ENCODE peak calls at places on chromosomes 7 and 10, in six cellular contexts. V is psoas muscle, K is SK-N-SH, F is tibial nerve, C is esophagus squamous epithelium, B is aorta. O is an unnamed sample.

GRCh38 chr10:14736600-14737081 is 38.1 kb downstream of the FAM107B start:
- DNase-seq in K (no peak), B (no peak), V (no peak), C (no peak), F (peak; percentile 15), O (no peak)

GRCh38 chr7:64947252-64948000 is 43.4 kb downstream of the ZNF117 start:
- DNase-seq in B (no peak), C (no peak), F (no peak), K (peak; percentile 77), V (peak; percentile 52), O (peak; percentile 68)

GRCh38 chr7:66205736-66206080 is 574 bp downstream of the TPST1 start:
- DNase-seq in C (no peak), F (no peak), B (no peak), V (no peak), K (no peak), O (no peak)

GRCh38 chr10:8033812-8034665 is 20.4 kb upstream of the GATA3 start:
- DNase-seq in C (no peak), V (peak; percentile 52), K (no peak), F (no peak), B (no peak), O (no peak)

GRCh38 chr7:130486114-130486962 is 5.5 kb upstream of the MEST start:
- DNase-seq in V (peak; percentile 61), B (peak; percentile 79), F (no peak), K (peak; percentile 36), C (no peak), O (peak; percentile 99)

GRCh38 chr10:50275650-50276235 is 24.4 kb upstream of the ASAH2 start:
- DNase-seq in B (no peak), F (peak; percentile 49), V (peak; percentile 49), K (peak; percentile 5), C (no peak), O (peak; percentile 8)

GRCh38 chr7:97014145-97014544 is 8.8 kb downstream of the DLX6 start:
- DNase-seq in B (no peak), F (no peak), V (no peak), C (no peak), K (no peak), O (no peak)

GRCh38 chr10:42974693-42975002 is 102.2 kb upstream of the RET start:
- DNase-seq in V (no peak), K (no peak), C (no peak), B (peak; percentile 57), F (no peak), O (peak; percentile 33)

GRCh38 chr7:53877688-53878087 is 664.5 kb upstream of the VSTM2A start:
- DNase-seq in C (no peak), K (no peak), F (no peak), B (no peak), V (no peak), O (no peak)
- H3K9me3 ChIP-seq in C (no peaks in the 10 kb centered on the region), K (peaks cover 14% of the 10 kb centered on the region), F (no peaks in the 10 kb centered on the region), B (no peaks in the 10 kb centered on the region), V (no peaks in the 10 kb centered on the region), O (no peaks in the 10 kb centered on the region)

GRCh38 chr10:126250045-126250444 is 138.2 kb downstream of the ADAM12 start:
- DNase-seq in F (no peak), K (no peak), V (no peak), B (no peak), C (no peak), O (no peak)
- H3K4me1 ChIP-seq in F (peaks cover 10% of the 10 kb centered on the region), K (peaks cover 26% of the 10 kb centered on the region), V (no peaks in the 10 kb centered on the region), B (peaks cover 4% of the 10 kb centered on the region), C (no peaks in the 10 kb centered on the region), O (no peaks in the 10 kb centered on the region)

DNA sequence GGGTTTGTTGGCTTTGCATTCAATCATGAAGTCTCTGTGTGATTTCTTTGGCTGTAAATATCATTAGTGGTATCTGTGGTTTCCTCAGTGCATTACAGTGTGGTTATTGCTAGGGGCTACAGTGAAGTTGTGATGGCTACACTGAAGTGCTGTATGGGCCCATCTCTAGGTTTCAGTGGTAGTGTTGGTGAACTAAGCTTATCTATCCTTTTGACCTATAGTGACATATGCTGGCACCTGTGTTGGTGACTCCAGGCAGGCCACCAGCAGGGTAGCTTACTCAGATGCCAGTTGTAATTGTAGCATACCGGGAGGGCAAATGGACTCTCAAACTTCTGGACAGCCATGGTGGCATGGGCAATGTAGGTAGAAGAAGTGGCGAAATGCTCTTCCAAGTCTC is 219.0 kb downstream of the ANKRD30A start:
- DNase-seq in B (no peak), V (no peak), C (no peak), K (no peak), F (no peak), O (no peak)
- H3K9me3 ChIP-seq in B (no peaks in the 10 kb centered on the region), V (no peaks in the 10 kb centered on the region), C (no peaks in the 10 kb centered on the region), K (no peaks in the 10 kb centered on the region), F (no peaks in the 10 kb centered on the region), O (no peaks in the 10 kb centered on the region)

GRCh38 chr10:114519756-114520288 is 115.5 kb upstream of the AFAP1L2 start:
- DNase-seq in K (no peak), B (no peak), V (no peak), F (no peak), C (no peak), O (no peak)

GRCh38 chr10:114520453-114520852 is 116.2 kb upstream of the AFAP1L2 start:
- DNase-seq in C (no peak), F (no peak), B (no peak), K (no peak), V (no peak), O (peak; percentile 25)

GRCh38 chr10:114517681-114518250 is 113.5 kb upstream of the AFAP1L2 start:
- DNase-seq in B (no peak), C (no peak), V (no peak), F (no peak), K (no peak), O (no peak)

GRCh38 chr10:114519306-114519669 is 115.0 kb upstream of the AFAP1L2 start:
- DNase-seq in C (no peak), V (no peak), F (no peak), B (no peak), K (no peak), O (peak; percentile 33)

DNA sequence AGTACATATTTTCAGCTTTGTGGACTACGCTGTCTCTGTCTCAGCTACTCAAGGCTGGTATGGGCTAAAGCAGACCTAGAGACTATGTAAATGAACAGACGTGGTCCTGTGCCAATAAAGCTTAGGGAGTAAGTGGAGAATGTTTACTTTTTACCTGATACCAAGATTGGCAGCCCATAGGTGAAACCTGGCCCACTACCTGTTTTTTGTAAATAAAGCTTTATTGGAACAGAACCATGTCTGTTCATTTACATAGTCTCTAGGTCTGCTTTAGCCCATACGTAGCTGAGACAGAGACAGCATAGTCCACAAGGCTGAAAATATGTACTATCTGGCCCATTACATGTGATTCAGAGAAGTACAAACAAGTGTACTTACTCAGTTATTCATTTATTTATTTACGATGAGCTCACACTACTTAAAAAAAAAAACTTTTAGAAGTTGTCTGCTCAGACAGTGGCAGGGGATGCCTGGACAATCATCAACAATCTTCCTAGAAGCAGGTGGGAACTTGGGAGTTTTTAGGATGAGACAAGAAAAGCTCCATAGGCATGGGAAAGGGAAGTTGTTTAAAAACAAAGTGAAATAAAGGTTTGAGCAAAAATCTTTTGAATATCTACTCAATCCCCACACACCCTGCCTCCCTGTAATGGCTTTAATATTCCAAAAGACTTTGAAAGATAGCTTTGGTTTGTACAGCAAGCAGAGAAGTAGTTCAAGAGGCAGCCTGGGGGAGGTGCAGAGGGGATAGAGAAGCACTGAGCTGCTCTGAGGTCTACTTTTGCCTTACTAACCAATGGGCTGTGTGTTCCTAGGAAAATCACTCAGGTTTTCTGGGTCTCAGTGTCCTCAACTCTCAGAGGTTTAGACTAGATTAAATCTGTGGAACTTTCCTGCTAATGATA is 114.4 kb upstream of the AFAP1L2 start:
- DNase-seq in C (no peak), K (no peak), F (no peak), V (no peak), B (no peak), O (no peak)
- H3K4me1 ChIP-seq in C (peaks cover 22% of the 10 kb centered on the region), K (no peaks in the 10 kb centered on the region), F (peaks cover 64% of the 10 kb centered on the region), V (no peaks in the 10 kb centered on the region), B (no peaks in the 10 kb centered on the region), O (no peaks in the 10 kb centered on the region)

GRCh38 chr7:153507885-153508284 is 544.3 kb upstream of the DPP6 start:
- DNase-seq in F (no peak), B (no peak), V (no peak), K (no peak), C (no peak), O (no peak)
- H3K9me3 ChIP-seq in F (no peaks in the 10 kb centered on the region), B (peaks cover 1% of the 10 kb centered on the region), V (no peaks in the 10 kb centered on the region), K (peaks cover 3% of the 10 kb centered on the region), C (no peaks in the 10 kb centered on the region), O (no peaks in the 10 kb centered on the region)

O was measured in pancreas.